ENCODE peak calls at places on chromosomes 1 and 21, in eight cellular contexts. G is HS-5; U is NCI-H2081; A is small intestine; M is stimulated activated CD4-positive, alpha-beta T cell treated with anti-CD3 and anti-CD28 coated beads, TNF-alpha, amount 100 ng/mL, for 48 hours; Y is NCI-H1092; I is NCI-H748 treated with DMSO at 0.1 percent for 48 hours; F is T-helper 2 cell. K is an unnamed sample.

GRCh38 chr1:8477199-8477982 is 159.5 kb downstream of the SLC45A1 start:
- DNase-seq in G (no peak), U (no peak), A (no peak), M (no peak), Y (no peak), I (no peak), F (peak; percentile 84), K (no peak)

GRCh38 chr21:17238468-17238867 is 274.4 kb upstream of the CXADR start:
- DNase-seq in G (no peak), U (no peak), A (no peak), M (no peak), Y (no peak), I (no peak), F (no peak), K (no peak)

GRCh38 chr1:30755746-30756145 is 1.8 kb downstream of the LAPTM5 start:
- DNase-seq in G (no peak), U (no peak), A (no peak), M (no peak), Y (no peak), I (no peak), F (no peak), K (no peak)

GRCh38 chr1:38536089-38536488 is 323.5 kb downstream of the RRAGC start:
- DNase-seq in G (no peak), U (no peak), A (no peak), M (no peak), Y (no peak), I (no peak), F (no peak), K (no peak)

GRCh38 chr1:206905295-206906164 is 8.3 kb downstream of the IL24 start:
- DNase-seq in G (peak; percentile 96), U (no peak), A (no peak), M (no peak), Y (no peak), I (no peak), F (no peak), K (no peak)

GRCh38 chr21:28261291-28261690 is 731.4 kb downstream of the LTN1 start:
- DNase-seq in G (no peak), U (no peak), A (no peak), M (no peak), Y (no peak), I (no peak), F (no peak), K (no peak)

GRCh38 chr1:21878840-21879478 is 58.2 kb downstream of the HSPG2 start:
- DNase-seq in G (no peak), U (no peak), A (no peak), M (no peak), Y (no peak), I (no peak), F (no peak), K (no peak)

GRCh38 chr1:37475380-37476086 is 1.2 kb downstream of the ZC3H12A start:
- DNase-seq in G (no peak), U (no peak), A (no peak), M (no peak), Y (no peak), I (no peak), F (peak; percentile 28), K (no peak)

GRCh38 chr1:200115532-200115931 is 88.0 kb downstream of the NR5A2 start:
- DNase-seq in G (no peak), U (peak; percentile 26), A (peak; percentile 87), M (no peak), Y (no peak), I (no peak), F (no peak), K (no peak)

GRCh38 chr1:44792736-44793502 is 4.9 kb upstream of the BEST4 start:
- DNase-seq in G (no peak), U (no peak), A (no peak), M (no peak), Y (no peak), I (no peak), F (no peak), K (no peak)

GRCh38 chr1:70043806-70044205 is 161.6 kb downstream of the LRRC40 start:
- DNase-seq in G (peak; percentile 56), U (no peak), A (no peak), M (no peak), Y (no peak), I (no peak), F (no peak), K (no peak)

GRCh38 chr21:37711294-37711844 is 204.9 kb downstream of the KCNJ6 start:
- DNase-seq in G (no peak), U (peak; percentile 73), A (no peak), M (no peak), Y (peak; percentile 49), I (peak; percentile 80), F (no peak), K (peak; percentile 64)

GRCh38 chr21:18244721-18245486 is at the start of gene CHODL:
- DNase-seq in G (no peak), U (peak; percentile 23), A (no peak), M (no peak), Y (peak; percentile 40), I (no peak), F (no peak), K (peak; percentile 8)

GRCh38 chr1:200771625-200772555 is 33.2 kb downstream of the CAMSAP2 start:
- DNase-seq in G (no peak), U (no peak), A (no peak), M (no peak), Y (no peak), I (no peak), F (no peak), K (no peak)

GRCh38 chr1:26410706-26411623 is at the start of gene LIN28A:
- DNase-seq in G (no peak), U (no peak), A (no peak), M (no peak), Y (no peak), I (no peak), F (no peak), K (no peak)

GRCh38 chr1:209646558-209646957 is 5.7 kb downstream of the LAMB3 start:
- DNase-seq in G (no peak), U (no peak), A (no peak), M (no peak), Y (no peak), I (no peak), F (no peak), K (no peak)

GRCh38 chr1:82090104-82090503 is 289.4 kb downstream of the ADGRL2 start:
- DNase-seq in G (no peak), U (no peak), A (no peak), M (no peak), Y (no peak), I (no peak), F (no peak), K (no peak)

GRCh38 chr21:45339430-45340405 is 52.0 kb upstream of the POFUT2 start:
- DNase-seq in G (no peak), U (no peak), A (no peak), M (no peak), Y (no peak), I (no peak), F (peak; percentile 13), K (no peak)

GRCh38 chr1:226736908-226737818 is 1.9 kb downstream of the ITPKB start:
- DNase-seq in G (no peak), U (no peak), A (peak; percentile 27), M (no peak), Y (peak; percentile 26), I (peak; percentile 8), F (peak; percentile 79), K (no peak)

GRCh38 chr1:30425046-30425445 is 298.3 kb downstream of the MATN1 start:
- DNase-seq in G (no peak), U (no peak), A (no peak), M (no peak), Y (no peak), I (no peak), F (no peak), K (no peak)